ENCODE peak calls at places on chromosomes 11 and 22, in nine cellular contexts. J is nephron progenitor cell, C is AG08395, L is H1, O is germinal center, P is GM10248, S is cardiac septum, W is NCI-H1930, B is left lung. E is an unnamed sample.

GRCh38 chr11:15143855-15144254 is 29.1 kb downstream of the INSC start:
- DNase-seq in J (no peak), C (no peak), L (no peak), O (no peak), P (no peak), S (no peak), W (no peak), B (no peak), E (no peak)

GRCh38 chr22:20989323-20990138 is 7.4 kb downstream of the LZTR1 start:
- DNase-seq in J (no peak), C (no peak), L (no peak), O (no peak), P (no peak), S (no peak), W (no peak), B (peak; percentile 45), E (no peak)

GRCh38 chr11:126352934-126353801 is 2.3 kb upstream of the ST3GAL4 start:
- DNase-seq in J (no peak), C (no peak), L (no peak), O (no peak), P (no peak), S (peak; percentile 35), W (no peak), B (no peak), E (no peak)

GRCh38 chr11:120013325-120014250 is 124.3 kb downstream of the TRIM29 start:
- DNase-seq in J (peak; percentile 77), C (peak; percentile 47), L (peak; percentile 81), O (peak; percentile 25), P (peak; percentile 67), S (no peak), W (peak; percentile 7), B (no peak), E (peak; percentile 72)

GRCh38 chr11:69385832-69386415 is 92.0 kb downstream of the MYEOV start:
- DNase-seq in J (no peak), C (no peak), L (no peak), O (no peak), P (no peak), S (peak; percentile 50), W (no peak), B (peak; percentile 67), E (peak; percentile 31)

GRCh38 chr11:100890779-100891178 is 203.7 kb downstream of the ARHGAP42 start:
- DNase-seq in J (no peak), C (peak; percentile 85), L (no peak), O (no peak), P (no peak), S (no peak), W (no peak), B (no peak), E (no peak)

GRCh38 chr11:120752668-120753067 is 241.1 kb downstream of the GRIK4 start:
- DNase-seq in J (no peak), C (no peak), L (no peak), O (no peak), P (peak; percentile 4), S (no peak), W (no peak), B (no peak), E (no peak)

GRCh38 chr22:44585559-44586121 is 87.6 kb upstream of the RTL6 start:
- DNase-seq in J (no peak), C (no peak), L (no peak), O (no peak), P (no peak), S (peak; percentile 65), W (no peak), B (peak; percentile 45), E (no peak)

GRCh38 chr11:10205928-10206327 is 88.1 kb downstream of the SBF2 start:
- DNase-seq in J (peak; percentile 28), C (no peak), L (no peak), O (no peak), P (no peak), S (no peak), W (no peak), B (no peak), E (no peak)

GRCh38 chr22:37457093-37457893 is 28.9 kb downstream of the MFNG start:
- DNase-seq in J (peak; percentile 90), C (peak; percentile 77), L (peak; percentile 56), O (peak; percentile 81), P (peak; percentile 87), S (peak; percentile 88), W (peak; percentile 7), B (peak; percentile 91), E (peak; percentile 92)

GRCh38 chr11:95445746-95446333 is 214.8 kb upstream of the SESN3 start:
- DNase-seq in J (no peak), C (no peak), L (no peak), O (no peak), P (no peak), S (no peak), W (no peak), B (peak; percentile 53), E (no peak)

GRCh38 chr22:35638408-35638807 is 9.8 kb upstream of the APOL6 start:
- DNase-seq in J (no peak), C (peak; percentile 95), L (no peak), O (no peak), P (no peak), S (peak; percentile 91), W (no peak), B (no peak), E (no peak)

GRCh38 chr22:39457047-39457545 is 284 bp downstream of the MGAT3 start:
- DNase-seq in J (peak; percentile 56), C (no peak), L (no peak), O (peak; percentile 76), P (peak; percentile 61), S (no peak), W (no peak), B (no peak), E (no peak)

GRCh38 chr22:42803454-42803853 is 53.6 kb downstream of the ARFGAP3 start:
- DNase-seq in J (no peak), C (no peak), L (no peak), O (no peak), P (no peak), S (no peak), W (no peak), B (no peak), E (no peak)

GRCh38 chr11:64001552-64002427 is 15.6 kb downstream of the OTUB1 start:
- DNase-seq in J (no peak), C (no peak), L (no peak), O (no peak), P (no peak), S (no peak), W (no peak), B (no peak), E (no peak)

GRCh38 chr11:121933694-121934093 is 182.3 kb downstream of the BLID start:
- DNase-seq in J (no peak), C (no peak), L (no peak), O (no peak), P (no peak), S (no peak), W (no peak), B (no peak), E (no peak)

GRCh38 chr11:65719887-65720236 is 736 bp downstream of the RNASEH2C start:
- DNase-seq in J (no peak), C (peak; percentile 42), L (no peak), O (peak; percentile 48), P (peak; percentile 32), S (no peak), W (no peak), B (no peak), E (peak; percentile 49)

GRCh38 chr11:75852406-75853017 is 37.5 kb downstream of the UVRAG start:
- DNase-seq in J (no peak), C (no peak), L (no peak), O (no peak), P (no peak), S (no peak), W (no peak), B (no peak), E (no peak)

GRCh38 chr11:30348035-30348434 is 25.1 kb downstream of the ARL14EP start:
- DNase-seq in J (no peak), C (no peak), L (no peak), O (no peak), P (no peak), S (no peak), W (no peak), B (no peak), E (peak; percentile 34)

GRCh38 chr22:19241593-19241906 is 50.0 kb downstream of the CLTCL1 start:
- DNase-seq in J (no peak), C (no peak), L (no peak), O (no peak), P (no peak), S (no peak), W (no peak), B (no peak), E (no peak)